ENCODE peak calls at places on chromosomes 1 and 21, in five cellular contexts. D is psoas muscle, G is uterus, N is brain microvascular endothelial cell, J is heart right ventricle. Z is an unnamed sample.

GRCh38 chr1:162075862-162076261 is 6.4 kb downstream of the NOS1AP start:
- DNase-seq in N (no peak), G (no peak), D (no peak), J (no peak), Z (no peak)

GRCh38 chr1:168623003-168623828 is 46.8 kb downstream of the XCL1 start:
- DNase-seq in J (no peak), N (peak), D (peak), G (no peak), Z (no peak)

GRCh38 chr1:166167395-166167922 is 658 bp upstream of the FAM78B start:
- DNase-seq in J (no peak), G (no peak), D (no peak), N (no peak), Z (no peak)

GRCh38 chr1:219660666-219661463 is 48.0 kb upstream of the ZC3H11B start:
- DNase-seq in G (peak), N (peak), D (peak), J (peak), Z (peak)

GRCh38 chr1:182601416-182601786 is 2.8 kb downstream of the RGS16 start:
- DNase-seq in G (peak), J (peak), N (peak), D (peak), Z (peak)

GRCh38 chr1:206961668-206962067 is 8.6 kb downstream of the FCAMR start:
- DNase-seq in J (no peak), N (no peak), G (no peak), D (no peak), Z (no peak)

GRCh38 chr1:234240680-234241079 is 132.6 kb upstream of the COA6 start:
- DNase-seq in G (no peak), N (no peak), J (no peak), D (no peak), Z (no peak)

GRCh38 chr1:115830963-115831362 is 10.0 kb downstream of the NHLH2 start:
- DNase-seq in N (no peak), D (no peak), J (no peak), G (no peak), Z (no peak)

GRCh38 chr1:168172250-168172915 is 6.4 kb upstream of the TIPRL start:
- DNase-seq in J (no peak), D (no peak), G (no peak), N (no peak), Z (no peak)

GRCh38 chr1:85672031-85672430 is 36.2 kb downstream of the ZNHIT6 start:
- DNase-seq in N (no peak), J (no peak), D (no peak), G (no peak), Z (no peak)

GRCh38 chr21:37367758-37368535 is 1.4 kb downstream of the DYRK1A start:
- DNase-seq in G (peak), D (peak), J (peak), N (peak), Z (peak)

GRCh38 chr1:109543283-109543987 is 3.8 kb downstream of the GPR61 start:
- DNase-seq in N (no peak), G (no peak), D (no peak), J (no peak), Z (no peak)

GRCh38 chr1:64540265-64540791 is 70.4 kb downstream of the CACHD1 start:
- DNase-seq in D (no peak), G (no peak), J (peak), N (no peak), Z (no peak)

GRCh38 chr1:212782422-212783154 is 9.0 kb downstream of the NSL1 start:
- DNase-seq in J (no peak), D (no peak), N (peak), G (no peak), Z (no peak)

GRCh38 chr1:211490038-211490678 is 1.8 kb downstream of the RD3 start:
- DNase-seq in J (no peak), D (no peak), G (no peak), N (no peak), Z (no peak)

GRCh38 chr1:228986093-228986904 is 251.0 kb downstream of the RHOU start:
- DNase-seq in G (peak), N (no peak), J (peak), D (peak), Z (peak)

GRCh38 chr1:71054281-71054731 is 6.7 kb upstream of the PTGER3 start:
- DNase-seq in G (no peak), J (no peak), D (no peak), N (no peak), Z (no peak)

GRCh38 chr1:209565759-209566678 is 17.5 kb upstream of the CAMK1G start:
- DNase-seq in D (peak), G (peak), J (peak), N (peak), Z (peak)

GRCh38 chr1:89622895-89623294 is 10.0 kb upstream of the LRRC8C start:
- DNase-seq in G (no peak), N (no peak), J (no peak), D (no peak), Z (no peak)

GRCh38 chr1:117967900-117968299 is 38.4 kb downstream of the WDR3 start:
- DNase-seq in G (no peak), D (no peak), N (no peak), J (no peak), Z (no peak)

DNA sequence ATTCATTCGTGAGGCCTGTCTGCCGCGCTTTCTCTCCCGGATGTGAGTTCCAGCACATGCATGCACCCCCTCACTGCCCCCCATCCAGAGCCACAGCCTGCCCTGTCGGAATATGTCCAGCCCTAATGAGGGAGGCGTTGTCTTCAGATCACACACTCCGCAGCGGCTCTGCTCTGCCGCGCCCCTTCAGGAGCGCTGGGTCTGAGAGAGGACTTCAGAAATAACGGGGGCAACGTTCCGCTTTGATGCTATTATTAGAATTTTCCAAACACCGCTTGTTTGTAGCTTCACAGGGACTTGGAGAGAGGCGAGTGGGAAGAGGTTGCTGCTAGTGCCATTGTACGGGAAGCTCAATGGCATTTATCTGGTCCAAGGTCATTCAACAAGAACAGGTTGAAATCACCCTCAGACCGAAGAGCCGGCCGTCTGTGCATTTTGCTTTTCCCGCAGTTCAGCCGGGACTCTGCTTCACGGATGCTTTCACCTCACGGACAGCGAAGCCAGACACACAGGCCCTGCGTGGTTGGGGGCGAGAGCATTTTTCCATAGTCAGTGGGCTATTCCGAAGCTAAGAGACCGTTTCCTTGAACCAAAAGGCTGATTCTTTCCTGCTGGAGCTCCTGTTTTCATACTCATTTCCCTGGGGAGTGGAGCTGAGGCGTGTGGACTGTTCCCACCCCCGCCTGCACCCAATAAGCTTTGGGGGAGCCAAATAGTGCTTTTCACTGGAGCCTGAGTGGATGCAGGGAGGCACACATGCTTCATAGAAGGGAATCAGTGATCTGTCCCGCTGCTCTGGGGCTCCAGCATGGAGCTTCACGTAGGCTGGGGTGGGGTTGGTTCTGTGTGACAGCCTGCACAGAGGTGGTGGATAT is 69.7 kb downstream of the GALNT2 start:
- DNase-seq in N (no peak), G (no peak), D (no peak), J (no peak), Z (no peak)
- H3K27ac ChIP-seq in N (no peak), G (no peak), D (no peak), J (no peak), Z (no peak)

GRCh38 chr21:29346771-29347170 is 48.0 kb downstream of the BACH1 start:
- DNase-seq in J (no peak), G (no peak), N (no peak), D (no peak), Z (no peak)
- H3K4me3 ChIP-seq in J (no peak), G (no peak), N (no peak), D (no peak), Z (no peak)

GRCh38 chr1:208465266-208465665 is 221.1 kb upstream of the PLXNA2 start:
- DNase-seq in D (no peak), G (no peak), J (no peak), N (no peak), Z (no peak)

GRCh38 chr1:208467401-208467800 is 223.2 kb upstream of the PLXNA2 start:
- DNase-seq in J (no peak), D (no peak), N (no peak), G (no peak), Z (no peak)

GRCh38 chr1:208461680-208462079 is 217.5 kb upstream of the PLXNA2 start:
- DNase-seq in D (no peak), N (no peak), G (no peak), J (no peak), Z (no peak)

DNA sequence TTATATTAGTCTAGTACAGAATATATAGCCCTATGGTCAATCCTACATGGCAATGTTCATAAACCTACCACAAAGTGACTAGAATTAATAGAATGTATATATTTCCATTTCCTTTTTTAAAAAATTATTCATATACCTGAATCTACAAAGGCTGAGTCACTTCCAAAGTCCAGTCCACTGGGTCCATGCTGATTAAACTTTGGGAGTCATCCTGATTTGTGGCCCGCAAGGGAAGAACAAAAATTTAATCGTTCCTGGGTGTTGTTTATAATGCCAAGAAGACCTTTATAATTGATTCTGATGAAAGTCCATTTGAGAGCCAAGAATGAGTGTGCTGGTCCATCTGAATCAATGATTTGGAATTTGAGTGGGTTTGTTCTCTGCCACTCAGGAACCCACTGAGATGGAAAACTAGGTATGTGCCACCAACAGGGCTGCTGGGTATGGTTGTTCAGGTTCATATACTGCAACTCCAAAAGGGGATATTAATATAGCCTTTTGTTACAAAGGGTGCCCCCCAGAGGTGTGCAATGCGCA is 221.9 kb upstream of the PLXNA2 start:
- DNase-seq in D (no peak), N (no peak), G (no peak), J (no peak), Z (no peak)
- TF ChIP-seq CTCF in D (no peak), N (no peak), G (no peak), J (no peak), Z (no peak)

GRCh38 chr1:11692899-11693590 is 1.5 kb downstream of the DRAXIN start:
- DNase-seq in D (peak), N (peak), J (no peak), G (no peak), Z (no peak)
- H3K27ac ChIP-seq in D (no peak), N (no peak), J (no peak), G (no peak), Z (no peak)

GRCh38 chr1:112790920-112791722 is 76.0 kb upstream of the PPM1J start:
- DNase-seq in J (no peak), D (no peak), G (no peak), N (no peak), Z (no peak)
- H3K4me3 ChIP-seq in J (no peak), D (no peak), G (no peak), N (no peak), Z (no peak)

GRCh38 chr1:69871412-69871811 is 303.7 kb downstream of the LRRC7 start:
- DNase-seq in J (no peak), D (no peak), G (no peak), N (no peak), Z (no peak)
- TF ChIP-seq CTCF in J (no peak), D (no peak), G (no peak), N (no peak), Z (no peak)

DNA sequence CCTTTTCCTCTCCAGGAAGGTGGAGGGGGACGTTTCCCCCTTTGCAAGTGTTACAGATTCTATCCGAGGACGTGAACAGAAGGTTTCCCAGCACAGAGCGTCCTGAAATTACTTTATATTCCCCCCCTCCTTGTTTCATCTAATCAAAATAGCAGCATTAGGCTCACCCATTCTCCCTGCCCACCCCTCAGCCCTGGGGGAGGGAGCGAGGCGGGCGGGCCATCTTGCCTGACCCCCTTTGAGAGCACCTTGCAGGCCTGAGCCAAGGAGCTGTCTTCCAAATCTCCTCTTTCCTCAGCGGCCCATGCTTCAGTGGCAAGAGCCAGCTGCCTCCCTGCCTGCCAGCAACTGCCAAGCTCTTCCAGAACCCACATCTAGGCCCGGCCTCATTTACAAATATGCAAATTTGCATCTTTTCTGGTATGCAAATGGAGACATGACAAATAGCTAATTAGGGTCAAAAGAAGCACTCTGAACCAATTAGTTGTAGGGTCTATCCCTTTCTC is 69.1 kb upstream of the POU3F1 start:
- DNase-seq in J (no peak), D (no peak), G (no peak), N (no peak), Z (no peak)
- H3K27ac ChIP-seq in J (no peak), D (no peak), G (no peak), N (no peak), Z (no peak)